ENCODE peak calls at places on chromosome 10, in ten cellular contexts. Q, X, K, R, F, B, D, E, S and Y are unnamed samples.

GRCh38 chr10:93406367-93407145 is 75.6 kb downstream of the MYOF start:
- DNase-seq in F (no peak), D (no peak), R (no peak), E (no peak), B (no peak), K (no peak), S (no peak), X (peak), Q (no peak), Y (no peak)

GRCh38 chr10:78178940-78179339 is 145.3 kb downstream of the RPS24 start:
- DNase-seq in K (no peak), S (no peak), F (no peak), B (no peak), R (no peak), Q (no peak), D (no peak), E (no peak), X (peak), Y (no peak)

GRCh38 chr10:18400911-18401260 is 250.5 kb downstream of the NSUN6 start:
- DNase-seq in S (peak), E (no peak), B (no peak), R (no peak), D (no peak), X (no peak), Q (no peak), F (peak), K (no peak), Y (no peak)

GRCh38 chr10:71920540-71921318 is 43.5 kb upstream of the CHST3 start:
- DNase-seq in B (no peak), F (peak), D (no peak), Q (peak), R (peak), K (peak), E (no peak), X (peak), S (no peak), Y (no peak)

GRCh38 chr10:33233635-33234034 is 100.8 kb downstream of the NRP1 start:
- DNase-seq in F (no peak), K (no peak), D (no peak), Q (no peak), R (no peak), B (no peak), E (no peak), S (no peak), X (no peak), Y (no peak)

GRCh38 chr10:26310361-26310760 is 93.8 kb downstream of the GAD2 start:
- DNase-seq in R (no peak), E (no peak), X (no peak), F (no peak), S (no peak), D (peak), B (no peak), Q (no peak), K (no peak), Y (no peak)

GRCh38 chr10:116683821-116684220 is 58.5 kb downstream of the HSPA12A start:
- DNase-seq in F (no peak), Q (no peak), R (no peak), S (no peak), X (no peak), K (no peak), E (no peak), B (no peak), D (no peak), Y (no peak)

GRCh38 chr10:44384601-44385422 is at the start of gene CXCL12:
- DNase-seq in X (peak), K (no peak), B (peak), S (peak), R (no peak), Q (no peak), E (no peak), D (no peak), F (no peak), Y (no peak)

GRCh38 chr10:110207805-110208613 is 604 bp downstream of the MXI1 start:
- DNase-seq in Q (peak), X (peak), R (peak), S (peak), K (peak), E (peak), B (no peak), D (peak), F (peak), Y (peak)

GRCh38 chr10:108404155-108404554 is 1239.6 kb upstream of the SORCS1 start:
- DNase-seq in X (no peak), K (no peak), R (no peak), B (no peak), S (no peak), E (no peak), Q (no peak), F (no peak), D (no peak), Y (no peak)

GRCh38 chr10:72176701-72177100 is 39.1 kb upstream of the ANAPC16 start:
- DNase-seq in F (no peak), K (no peak), D (no peak), R (no peak), B (no peak), E (no peak), Q (no peak), S (no peak), X (no peak), Y (no peak)

GRCh38 chr10:63700209-63700934 is 179.2 kb downstream of the REEP3 start:
- DNase-seq in K (peak), X (peak), F (no peak), R (peak), S (no peak), B (no peak), D (no peak), E (no peak), Q (peak), Y (no peak)

GRCh38 chr10:91088300-91089140 is 131.9 kb upstream of the PCGF5 start:
- DNase-seq in Q (peak), D (peak), X (peak), E (no peak), R (peak), F (no peak), K (peak), S (peak), B (no peak), Y (no peak)

GRCh38 chr10:69766161-69766910 is 35.4 kb upstream of the COL13A1 start:
- DNase-seq in K (no peak), S (no peak), X (no peak), F (no peak), Q (no peak), D (no peak), R (no peak), E (no peak), B (no peak), Y (no peak)

GRCh38 chr10:107971411-107971810 is 806.9 kb upstream of the SORCS1 start:
- DNase-seq in B (no peak), R (no peak), D (no peak), Q (no peak), F (no peak), E (no peak), K (no peak), X (peak), S (no peak), Y (no peak)

GRCh38 chr10:61643316-61643751 is 19.4 kb upstream of the CABCOCO1 start:
- DNase-seq in B (no peak), E (no peak), D (peak), R (no peak), S (no peak), F (no peak), K (no peak), Q (no peak), X (peak), Y (no peak)

GRCh38 chr10:95505084-95505610 is 56.0 kb downstream of the SORBS1 start:
- DNase-seq in X (no peak), R (no peak), B (no peak), S (no peak), D (no peak), E (no peak), K (no peak), Q (no peak), F (no peak), Y (no peak)

GRCh38 chr10:72274730-72275350 is 1.1 kb downstream of the DDIT4 start:
- DNase-seq in F (peak), K (peak), E (peak), D (peak), B (no peak), R (peak), X (peak), Q (no peak), S (peak), Y (peak)

GRCh38 chr10:5234106-5234877 is 37.7 kb downstream of the AKR1C4 start:
- DNase-seq in E (no peak), K (no peak), F (no peak), D (no peak), R (peak), Q (peak), S (no peak), X (peak), B (no peak), Y (peak)

GRCh38 chr10:32149257-32149955 is 93.2 kb upstream of the KIF5B start:
- DNase-seq in K (no peak), F (no peak), X (peak), R (peak), D (no peak), Q (peak), B (no peak), E (no peak), S (no peak), Y (no peak)

GRCh38 chr10:129272171-129272570 is 194.9 kb upstream of the MGMT start:
- DNase-seq in E (no peak), D (no peak), S (no peak), X (no peak), Q (no peak), F (no peak), R (no peak), K (no peak), B (no peak), Y (no peak)

GRCh38 chr10:125264752-125265578 is 104.6 kb upstream of the CTBP2 start:
- DNase-seq in D (no peak), F (no peak), R (no peak), B (peak), X (no peak), K (no peak), S (no peak), Q (no peak), E (no peak), Y (no peak)

GRCh38 chr10:111089293-111089692 is 12.5 kb downstream of the ADRA2A start:
- DNase-seq in K (no peak), E (no peak), B (peak), R (no peak), D (no peak), X (no peak), S (no peak), F (no peak), Q (no peak), Y (no peak)

GRCh38 chr10:44994752-44995530 is 5.8 kb upstream of the ZNF22 start:
- DNase-seq in E (no peak), F (no peak), S (peak), X (no peak), B (no peak), K (no peak), D (no peak), Q (no peak), R (no peak), Y (no peak)

GRCh38 chr10:11472158-11472753 is 139.2 kb downstream of the USP6NL start:
- DNase-seq in X (peak), E (peak), R (peak), Q (peak), S (peak), F (peak), K (peak), B (no peak), D (peak), Y (peak)

GRCh38 chr10:22629843-22630228 is 84.5 kb downstream of the PIP4K2A start:
- DNase-seq in X (no peak), Q (no peak), S (peak), E (no peak), D (peak), K (no peak), B (no peak), F (no peak), R (no peak), Y (no peak)

GRCh38 chr10:74921744-74922143 is 95.3 kb downstream of the KAT6B start:
- DNase-seq in X (no peak), Q (peak), S (no peak), R (no peak), D (no peak), B (no peak), E (no peak), F (no peak), K (no peak), Y (no peak)

GRCh38 chr10:80500572-80501380 is 36.9 kb upstream of the SH2D4B start:
- DNase-seq in F (no peak), S (no peak), K (no peak), X (no peak), Q (no peak), E (peak), R (peak), B (no peak), D (no peak), Y (no peak)

GRCh38 chr10:85642082-85642420 is 724.5 kb downstream of the GRID1 start:
- DNase-seq in S (no peak), E (no peak), B (no peak), X (peak), D (no peak), R (no peak), K (no peak), F (no peak), Q (peak), Y (no peak)

GRCh38 chr10:101126684-101127628 is 4.1 kb upstream of the TLX1 start:
- DNase-seq in R (no peak), X (no peak), Q (no peak), S (no peak), E (no peak), F (no peak), K (no peak), D (no peak), B (no peak), Y (no peak)

GRCh38 chr10:102131286-102132170 is 1.3 kb upstream of the PPRC1 start:
- DNase-seq in X (peak), E (no peak), R (no peak), F (no peak), K (peak), B (no peak), D (no peak), S (no peak), Q (peak), Y (no peak)

GRCh38 chr10:31694929-31695837 is 233.4 kb downstream of the ARHGAP12 start:
- DNase-seq in F (no peak), Q (no peak), X (no peak), E (no peak), D (no peak), K (no peak), B (no peak), S (no peak), R (no peak), Y (no peak)

GRCh38 chr10:70183304-70183703 is 13.0 kb upstream of the SAR1A start:
- DNase-seq in B (no peak), F (no peak), D (no peak), K (no peak), S (no peak), Q (no peak), R (no peak), X (no peak), E (no peak), Y (no peak)